ENCODE peak calls at places on chromosomes 11 and 22, in nine cellular contexts. Q is SK-N-SH; S is kidney; P is vagina; U is tibial artery; O is GM23338; X is effector memory CD4-positive, alpha-beta T cell; W is A549; M is naive thymus-derived CD4-positive, alpha-beta T cell. V is an unnamed sample.

GRCh38 chr11:62879554-62879953 is 1.1 kb upstream of the SLC3A2 start:
- DNase-seq in O (peak), X (no peak), M (no peak), U (peak), P (no peak), Q (no peak), W (no peak), S (no peak), V (no peak)

GRCh38 chr11:45609902-45610301 is 55.5 kb downstream of the CHST1 start:
- DNase-seq in U (no peak), O (no peak), W (no peak), Q (no peak), X (no peak), S (no peak), P (peak), M (no peak), V (no peak)

GRCh38 chr11:59849129-59849528 is 3.8 kb upstream of the CBLIF start:
- DNase-seq in W (no peak), S (no peak), M (no peak), O (no peak), X (no peak), Q (no peak), U (no peak), P (no peak), V (no peak)

GRCh38 chr11:102230186-102230585 is 87.1 kb upstream of the BIRC3 start:
- DNase-seq in Q (no peak), M (no peak), U (no peak), S (no peak), X (no peak), W (no peak), P (no peak), O (no peak), V (no peak)

GRCh38 chr11:98207086-98207485 is 813.7 kb upstream of the CNTN5 start:
- DNase-seq in O (no peak), W (no peak), S (peak), P (no peak), Q (no peak), M (no peak), U (no peak), X (no peak), V (no peak)

GRCh38 chr11:95715777-95716241 is 73.8 kb downstream of the FAM76B start:
- DNase-seq in P (no peak), Q (no peak), M (no peak), O (peak), W (no peak), X (peak), U (no peak), S (no peak), V (no peak)

GRCh38 chr11:125063429-125064043 is 431 bp downstream of the SLC37A2 start:
- DNase-seq in X (no peak), O (peak), S (peak), M (peak), W (no peak), P (no peak), U (no peak), Q (no peak), V (no peak)

GRCh38 chr11:134037093-134037908 is 31.6 kb upstream of the JAM3 start:
- DNase-seq in S (peak), M (peak), Q (peak), X (peak), O (peak), U (peak), P (no peak), W (no peak), V (peak)

GRCh38 chr11:86514453-86514852 is 139.8 kb downstream of the CCDC81 start:
- DNase-seq in W (no peak), P (no peak), X (no peak), M (no peak), S (no peak), Q (no peak), O (no peak), U (no peak), V (no peak)

GRCh38 chr22:22161924-22162851 is 82.4 kb upstream of the VPREB1 start:
- DNase-seq in X (no peak), P (no peak), O (no peak), Q (no peak), W (no peak), S (no peak), U (no peak), M (no peak), V (no peak)

GRCh38 chr22:29041408-29041807 is 20.2 kb downstream of the C22orf31 start:
- DNase-seq in X (no peak), U (no peak), O (no peak), M (no peak), Q (no peak), P (no peak), W (no peak), S (no peak), V (no peak)

GRCh38 chr11:112226062-112226921 is at the start of gene PTS:
- DNase-seq in P (no peak), M (peak), S (peak), X (peak), Q (peak), W (peak), U (peak), O (peak), V (peak)

GRCh38 chr11:7270233-7270760 is 18.6 kb downstream of the SYT9 start:
- DNase-seq in S (no peak), O (no peak), W (no peak), P (no peak), U (no peak), X (no peak), Q (peak), M (no peak), V (no peak)

GRCh38 chr11:116357769-116358544 is 414.8 kb downstream of the BUD13 start:
- DNase-seq in O (peak), W (no peak), P (no peak), M (no peak), U (no peak), X (no peak), Q (no peak), S (no peak), V (no peak)

GRCh38 chr22:45218974-45219373 is 21.7 kb downstream of the KIAA0930 start:
- DNase-seq in W (no peak), U (no peak), O (no peak), S (no peak), X (no peak), Q (peak), P (no peak), M (no peak), V (no peak)

GRCh38 chr11:131370090-131370751 is at the start of gene NTM:
- DNase-seq in O (peak), S (no peak), X (no peak), P (no peak), U (no peak), Q (peak), M (no peak), W (no peak), V (no peak)

GRCh38 chr11:67280791-67281551 is 8.1 kb upstream of the ANKRD13D start:
- DNase-seq in S (peak), M (no peak), X (no peak), O (no peak), W (no peak), Q (no peak), U (peak), P (no peak), V (no peak)

GRCh38 chr11:84720706-84721402 is 906.3 kb downstream of the DLG2 start:
- DNase-seq in P (no peak), S (peak), O (peak), U (no peak), Q (peak), X (no peak), M (peak), W (no peak), V (no peak)

GRCh38 chr11:62395885-62396778 is 22.7 kb upstream of the SCGB1A1 start:
- DNase-seq in M (no peak), U (no peak), Q (no peak), S (no peak), O (no peak), W (no peak), X (no peak), P (no peak), V (no peak)

GRCh38 chr11:396948-397548 is 3.0 kb downstream of the PKP3 start:
- DNase-seq in P (no peak), M (no peak), W (no peak), O (no peak), U (no peak), Q (peak), X (no peak), S (peak), V (peak)

GRCh38 chr22:47367993-47368945 is 605.8 kb downstream of the TBC1D22A start:
- DNase-seq in X (no peak), U (no peak), P (no peak), O (no peak), W (no peak), M (no peak), Q (no peak), S (no peak), V (no peak)

GRCh38 chr22:11627436-11627797 is 3900.6 kb upstream of the OR11H1 start:
- DNase-seq in M (no peak), Q (no peak), W (no peak), O (no peak), X (no peak), U (no peak), P (no peak), S (peak), V (no peak)

GRCh38 chr11:10550503-10550902 is 9.5 kb upstream of the RNF141 start:
- DNase-seq in Q (no peak), W (no peak), U (no peak), X (no peak), S (no peak), M (no peak), P (no peak), O (no peak), V (no peak)

GRCh38 chr11:34512810-34513673 is 552 bp downstream of the ELF5 start:
- DNase-seq in X (no peak), Q (peak), M (peak), S (no peak), U (no peak), P (no peak), W (peak), O (peak), V (peak)

GRCh38 chr11:62832346-62833234 is at the start of gene TEX54:
- DNase-seq in S (peak), O (no peak), W (no peak), X (no peak), P (no peak), U (peak), M (no peak), Q (no peak), V (no peak)

GRCh38 chr11:74641905-74642304 is 49.5 kb downstream of the POLD3 start:
- DNase-seq in X (no peak), Q (no peak), M (no peak), O (no peak), P (no peak), S (no peak), U (no peak), W (no peak), V (no peak)

GRCh38 chr11:121930004-121930965 is 185.7 kb downstream of the BLID start:
- DNase-seq in M (no peak), P (no peak), W (no peak), U (no peak), S (no peak), Q (no peak), O (peak), X (no peak), V (no peak)

GRCh38 chr11:121927359-121927758 is 188.7 kb downstream of the BLID start:
- DNase-seq in S (no peak), P (no peak), X (no peak), U (no peak), Q (no peak), W (no peak), O (peak), M (no peak), V (no peak)

GRCh38 chr11:121927789-121928188 is 188.2 kb downstream of the BLID start:
- DNase-seq in O (no peak), M (no peak), W (no peak), Q (no peak), X (no peak), U (no peak), S (no peak), P (no peak), V (no peak)

GRCh38 chr11:121929581-121929980 is 186.4 kb downstream of the BLID start:
- DNase-seq in P (no peak), O (peak), W (no peak), Q (peak), M (no peak), X (no peak), U (no peak), S (no peak), V (no peak)

GRCh38 chr11:121928597-121929580 is 187.1 kb downstream of the BLID start:
- DNase-seq in X (no peak), Q (no peak), P (no peak), O (peak), S (no peak), U (no peak), M (no peak), W (no peak), V (no peak)
- H3K27ac ChIP-seq in X (no peak), Q (peak), P (peak), O (no peak), S (no peak), U (peak), M (no peak), W (no peak), V (no peak)

GRCh38 chr11:113850188-113850587 is 25.2 kb downstream of the USP28 start:
- DNase-seq in P (no peak), U (no peak), O (peak), Q (no peak), S (no peak), M (no peak), W (no peak), X (no peak), V (no peak)
- H3K27ac ChIP-seq in P (no peak), U (no peak), O (peak), Q (no peak), S (no peak), M (no peak), W (no peak), X (no peak), V (no peak)

GRCh38 chr22:50563410-50564160 is 866 bp upstream of the SYCE3 start:
- DNase-seq in U (no peak), S (no peak), Q (peak), P (no peak), M (no peak), O (peak), W (no peak), X (no peak), V (no peak)

GRCh38 chr22:50564289-50564688 is 1.6 kb upstream of the SYCE3 start:
- DNase-seq in O (no peak), P (no peak), U (no peak), X (no peak), Q (no peak), S (no peak), W (no peak), M (no peak), V (no peak)

GRCh38 chr22:50561401-50562074 is 1.2 kb downstream of the SYCE3 start:
- DNase-seq in Q (no peak), M (no peak), P (no peak), O (peak), X (no peak), W (no peak), S (no peak), U (no peak), V (no peak)

GRCh38 chr22:50560034-50560433 is 2.7 kb downstream of the SYCE3 start:
- DNase-seq in W (no peak), Q (no peak), M (no peak), O (no peak), P (no peak), S (no peak), X (no peak), U (no peak), V (no peak)

DNA sequence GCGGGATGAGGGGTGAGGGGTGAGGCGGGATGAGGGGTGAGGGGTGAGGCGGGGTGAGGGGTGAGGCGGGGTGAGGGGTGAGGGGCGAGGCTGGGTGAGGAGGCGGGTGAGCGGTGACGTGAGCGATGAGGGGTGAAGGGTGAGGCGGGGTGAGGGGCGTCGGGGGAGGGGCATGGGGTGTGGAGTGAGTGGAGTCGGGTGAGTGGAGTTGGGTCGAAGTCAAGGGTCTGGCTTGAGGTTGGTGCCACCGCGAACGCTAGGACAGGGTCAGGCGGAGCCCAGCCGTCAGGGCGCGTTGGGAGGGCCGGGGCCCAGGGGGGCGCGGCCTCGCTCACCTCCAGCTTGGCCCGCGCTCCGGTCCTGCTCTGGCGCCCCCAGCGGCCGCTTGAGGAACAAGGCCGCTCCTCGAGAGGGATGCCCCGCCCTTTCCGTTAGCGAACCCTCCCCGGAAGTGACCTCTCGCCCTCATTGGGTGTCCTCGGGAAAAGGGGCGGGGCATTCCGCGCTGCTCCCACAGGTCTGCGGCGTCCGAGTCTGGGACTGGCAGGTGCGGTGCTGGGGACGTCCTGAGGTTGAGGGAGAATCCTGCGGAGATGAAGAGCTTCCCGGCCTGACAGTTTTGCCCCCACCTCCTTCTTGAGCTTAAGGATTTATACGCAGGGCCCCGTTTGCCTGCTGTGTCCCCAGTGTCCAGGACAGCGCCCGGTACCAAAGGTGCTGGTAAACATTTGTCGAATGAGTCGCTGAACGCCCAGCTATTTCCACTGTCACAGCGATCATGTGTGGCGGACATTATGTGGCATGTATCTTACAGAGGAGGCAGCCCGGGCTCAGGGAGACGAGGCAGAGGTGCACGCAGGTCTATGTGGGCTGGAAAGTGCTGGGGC is at the start of gene SYCE3:
- DNase-seq in X (peak), Q (peak), W (peak), U (peak), P (no peak), O (peak), M (peak), S (peak), V (peak)
- H3K27ac ChIP-seq in X (peak), Q (no peak), W (peak), U (no peak), P (peak), O (no peak), M (peak), S (peak), V (peak)

GRCh38 chr11:16790484-16791240 is 52.2 kb downstream of the C11orf58 start:
- DNase-seq in X (no peak), Q (no peak), M (no peak), W (no peak), U (no peak), S (no peak), O (no peak), P (no peak), V (no peak)
- H3K27ac ChIP-seq in X (no peak), Q (peak), M (no peak), W (peak), U (peak), S (no peak), O (no peak), P (no peak), V (no peak)

DNA sequence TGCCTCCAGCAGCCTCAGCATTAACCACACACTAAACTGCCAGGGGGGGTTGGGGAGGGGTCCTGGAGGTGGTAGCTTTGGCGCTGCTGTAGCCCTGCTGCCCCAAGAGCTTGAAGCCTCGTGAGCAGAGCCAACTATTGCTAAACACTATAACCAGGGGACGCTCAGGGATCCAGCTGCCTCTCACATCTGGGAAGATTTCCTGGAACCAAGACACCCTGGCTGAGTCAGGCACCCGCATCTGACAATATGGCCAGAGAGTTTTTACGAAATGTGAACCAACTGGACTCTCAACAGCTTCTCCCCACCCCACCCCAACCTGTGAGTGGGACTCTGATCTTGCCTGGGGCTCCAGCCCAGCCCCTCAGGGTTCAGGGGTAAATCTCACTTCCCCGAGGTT is 14.3 kb downstream of the C1QTNF6 start:
- DNase-seq in M (no peak), X (no peak), U (peak), O (no peak), P (no peak), S (no peak), W (no peak), Q (peak), V (no peak)
- H3K27ac ChIP-seq in M (no peak), X (no peak), U (no peak), O (no peak), P (no peak), S (no peak), W (no peak), Q (no peak), V (no peak)

GRCh38 chr11:46666982-46667590 is 33.3 kb downstream of the ARHGAP1 start:
- DNase-seq in Q (no peak), W (no peak), U (peak), S (no peak), O (no peak), M (no peak), P (no peak), X (no peak), V (no peak)
- H3K27ac ChIP-seq in Q (no peak), W (no peak), U (peak), S (peak), O (no peak), M (no peak), P (peak), X (no peak), V (no peak)

GRCh38 chr11:1820463-1821325 is 14.1 kb upstream of the SYT8 start:
- DNase-seq in M (no peak), Q (no peak), P (no peak), W (no peak), X (no peak), S (peak), U (no peak), O (no peak), V (no peak)
- H3K27ac ChIP-seq in M (no peak), Q (no peak), P (peak), W (no peak), X (no peak), S (no peak), U (peak), O (no peak), V (no peak)

DNA sequence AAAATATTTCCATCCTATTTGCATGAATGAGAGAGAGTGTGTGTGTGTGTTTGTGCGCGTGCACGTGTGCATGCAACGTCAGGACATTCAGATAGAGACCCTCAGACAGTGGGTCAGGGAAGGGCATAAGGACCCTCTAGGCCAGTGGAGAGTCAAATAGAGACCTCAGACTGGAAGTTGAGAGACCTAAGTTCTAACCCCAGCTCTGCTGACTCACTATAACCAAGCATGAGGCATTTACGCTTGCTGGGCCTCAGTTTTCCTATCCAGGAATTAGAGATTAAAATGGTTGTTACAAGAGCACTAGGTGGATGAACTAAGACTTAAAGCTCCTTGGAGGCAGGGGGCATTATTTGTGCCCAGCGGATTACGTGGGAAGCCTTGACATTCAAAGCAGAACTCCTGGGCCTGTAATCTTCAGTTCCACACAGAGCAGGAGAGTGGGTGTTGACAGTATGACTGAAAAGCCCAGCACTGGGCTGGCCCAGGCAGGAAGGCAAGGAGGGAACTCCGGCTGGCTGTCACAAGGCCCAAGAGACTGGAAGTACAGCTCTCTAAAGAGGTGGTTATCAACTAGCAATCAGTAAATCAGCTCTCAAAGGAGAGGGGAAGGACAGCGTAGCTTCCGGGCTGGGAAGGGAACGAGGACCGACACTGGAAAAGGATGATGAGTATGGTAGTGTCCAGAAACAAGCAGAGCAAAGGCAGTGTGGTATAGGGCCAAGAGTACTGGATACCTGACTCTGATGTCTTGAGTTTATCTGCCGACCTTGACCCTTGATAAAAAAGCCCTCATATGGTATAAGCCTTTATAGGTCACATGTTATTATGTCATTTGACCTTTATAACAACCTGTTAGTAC is 9.2 kb downstream of the RHOG start:
- DNase-seq in S (no peak), X (no peak), Q (no peak), O (no peak), U (no peak), M (no peak), W (no peak), P (no peak), V (no peak)
- H3K27ac ChIP-seq in S (no peak), X (peak), Q (no peak), O (no peak), U (no peak), M (peak), W (no peak), P (no peak), V (peak)

DNA sequence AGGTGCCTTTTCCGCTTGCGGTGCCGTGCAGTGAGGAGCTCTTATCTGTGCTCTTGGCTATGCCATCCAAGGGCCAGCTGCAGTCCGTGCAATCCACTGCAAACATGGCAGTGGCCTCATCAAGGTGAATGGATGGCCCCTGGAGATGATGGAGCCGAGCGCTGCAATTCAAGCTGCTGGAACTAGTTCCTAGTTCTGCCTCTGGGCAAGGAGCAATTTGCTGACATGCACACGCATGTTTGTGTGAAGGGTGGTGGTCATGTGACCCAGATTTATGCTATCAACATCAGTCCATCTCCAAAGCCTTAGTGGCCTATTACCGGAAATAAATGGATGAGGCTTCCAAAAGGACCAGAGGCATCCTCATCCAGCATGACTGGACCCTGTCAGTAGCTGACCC is 3.1 kb upstream of the EHD1 start:
- DNase-seq in S (peak), M (no peak), Q (no peak), W (no peak), O (no peak), X (no peak), U (no peak), P (no peak), V (no peak)
- H3K27ac ChIP-seq in S (no peak), M (no peak), Q (no peak), W (no peak), O (no peak), X (no peak), U (peak), P (peak), V (peak)

V was measured in CD4-positive, alpha-beta memory T cell.